ENCODE peak calls at places on chromosomes 4 and X, in five cellular contexts. I is transverse colon, K is ACHN, Y is brain microvascular endothelial cell, E is H1. P is an unnamed sample.

GRCh38 chrX:46488712-46489111 is 56.5 kb downstream of the ZNF674 start:
- DNase-seq in Y (no peak), I (no peak), K (no peak), E (peak), P (no peak)

GRCh38 chr4:60726779-60727178 is 473.3 kb upstream of the ADGRL3 start:
- DNase-seq in K (no peak), Y (no peak), E (no peak), I (no peak), P (peak)

GRCh38 chr4:148443550-148444295 is 1.5 kb upstream of the NR3C2 start:
- DNase-seq in K (no peak), I (peak), Y (no peak), E (peak), P (peak)

GRCh38 chr4:186191266-186192067 is at the start of gene CYP4V2:
- DNase-seq in I (peak), E (peak), Y (peak), K (peak), P (peak)

GRCh38 chr4:54513231-54513630 is 144.5 kb upstream of the KIT start:
- DNase-seq in I (no peak), Y (peak), K (peak), E (no peak), P (peak)

GRCh38 chr4:168766537-168767316 is 243.3 kb downstream of the CBR4 start:
- DNase-seq in E (no peak), Y (peak), I (no peak), K (peak), P (no peak)

GRCh38 chr4:93764647-93765246 is 63.8 kb upstream of the ATOH1 start:
- DNase-seq in E (no peak), Y (peak), I (no peak), K (peak), P (peak)

GRCh38 chr4:18319456-18319855 is 297.9 kb upstream of the LCORL start:
- DNase-seq in E (no peak), K (no peak), I (no peak), Y (no peak), P (peak)

GRCh38 chrX:21972046-21972445 is 31.5 kb downstream of the SMS start:
- DNase-seq in I (no peak), E (no peak), K (peak), Y (no peak), P (no peak)

GRCh38 chr4:99205104-99205979 is 13.7 kb downstream of the ADH6 start:
- DNase-seq in E (no peak), I (peak), Y (no peak), K (no peak), P (no peak)

GRCh38 chr4:137421796-137422195 is 110.5 kb downstream of the PCDH18 start:
- DNase-seq in K (no peak), I (no peak), E (no peak), Y (peak), P (no peak)

GRCh38 chrX:136806891-136807410 is 26.2 kb upstream of the ARHGEF6 start:
- DNase-seq in E (no peak), K (no peak), Y (no peak), I (no peak), P (no peak)

GRCh38 chr4:185677915-185678314 is 134.1 kb downstream of the SORBS2 start:
- DNase-seq in E (no peak), Y (no peak), K (no peak), I (no peak), P (no peak)

GRCh38 chrX:7574325-7574724 is 268.6 kb upstream of the VCX start:
- DNase-seq in E (no peak), I (no peak), K (peak), Y (peak), P (peak)

GRCh38 chr4:158856852-158857251 is 88.0 kb downstream of the FNIP2 start:
- DNase-seq in K (peak), E (no peak), Y (no peak), I (no peak), P (no peak)

GRCh38 chr4:155822572-155822971 is 43.5 kb downstream of the ASIC5 start:
- DNase-seq in I (no peak), E (no peak), Y (no peak), K (no peak), P (no peak)

GRCh38 chr4:3202836-3203820 is 45.8 kb upstream of the MSANTD1 start:
- DNase-seq in K (no peak), I (no peak), E (no peak), Y (no peak), P (no peak)

GRCh38 chr4:81213671-81214070 is 1.4 kb downstream of the PRKG2 start:
- DNase-seq in I (no peak), E (no peak), Y (no peak), K (no peak), P (no peak)

GRCh38 chrX:70433848-70434351 is 10.7 kb upstream of the DLG3 start:
- DNase-seq in E (peak), I (peak), K (peak), Y (no peak), P (peak)

GRCh38 chr4:140764785-140765392 is 8.7 kb upstream of the TBC1D9 start:
- DNase-seq in E (no peak), Y (no peak), I (no peak), K (no peak), P (peak)

GRCh38 chrX:136907626-136908025 is 27.1 kb upstream of the RBMX start:
- DNase-seq in E (no peak), I (no peak), Y (no peak), K (no peak), P (no peak)

GRCh38 chr4:77309496-77309895 is 152.5 kb downstream of the CCNG2 start:
- DNase-seq in I (no peak), K (no peak), E (no peak), Y (no peak), P (no peak)

GRCh38 chr4:100014616-100015015 is 64.5 kb upstream of the H2AZ1 start:
- DNase-seq in I (no peak), Y (no peak), K (no peak), E (no peak), P (no peak)

GRCh38 chr4:26379837-26380236 is 59.0 kb downstream of the RBPJ start:
- DNase-seq in E (no peak), Y (no peak), K (no peak), I (no peak), P (no peak)

GRCh38 chr4:111263836-111264235 is 641.0 kb upstream of the PITX2 start:
- DNase-seq in Y (no peak), K (no peak), E (no peak), I (no peak), P (no peak)

GRCh38 chr4:173766231-173766630 is 236.2 kb upstream of the HAND2 start:
- DNase-seq in I (no peak), E (no peak), Y (no peak), K (no peak), P (no peak)

GRCh38 chr4:176404591-176404990 is 84.8 kb downstream of the SPCS3 start:
- DNase-seq in E (no peak), I (no peak), Y (peak), K (no peak), P (no peak)